ENCODE peak calls at places on chromosomes 7 and 10, in eight cellular contexts. Z is spleen, D is lower leg skin, R is foreskin fibroblast, P is cardiac fibroblast, J is sigmoid colon, M is BE2C, S is choroid plexus epithelial cell. L is an unnamed sample.

GRCh38 chr7:84792232-84792882 is 394.5 kb downstream of the SEMA3D start:
- DNase-seq in Z (no peak), D (no peak), R (no peak), P (peak), J (no peak), M (no peak), S (no peak), L (no peak)

GRCh38 chr7:130242198-130243014 is 24.3 kb upstream of the CPA2 start:
- DNase-seq in Z (peak), D (peak), R (peak), P (peak), J (no peak), M (peak), S (peak), L (peak)

GRCh38 chr7:127504715-127505114 is 80.7 kb downstream of the GCC1 start:
- DNase-seq in Z (no peak), D (peak), R (no peak), P (peak), J (no peak), M (peak), S (peak), L (peak)

GRCh38 chr10:88169037-88169319 is 305.6 kb downstream of the PTEN start:
- DNase-seq in Z (no peak), D (no peak), R (no peak), P (no peak), J (no peak), M (no peak), S (no peak), L (no peak)

GRCh38 chr7:123865517-123866117 is 20.6 kb downstream of the HYAL4 start:
- DNase-seq in Z (no peak), D (no peak), R (peak), P (peak), J (no peak), M (peak), S (peak), L (peak)

GRCh38 chr7:77910124-77910523 is 111.6 kb downstream of the PHTF2 start:
- DNase-seq in Z (no peak), D (no peak), R (no peak), P (no peak), J (no peak), M (no peak), S (peak), L (no peak)

GRCh38 chr10:123996302-123996701 is 97.1 kb downstream of the CHST15 start:
- DNase-seq in Z (no peak), D (no peak), R (no peak), P (no peak), J (no peak), M (no peak), S (no peak), L (no peak)

GRCh38 chr10:90999512-91000172 is 78.8 kb upstream of the ANKRD1 start:
- DNase-seq in Z (no peak), D (no peak), R (no peak), P (no peak), J (no peak), M (no peak), S (no peak), L (no peak)

DNA sequence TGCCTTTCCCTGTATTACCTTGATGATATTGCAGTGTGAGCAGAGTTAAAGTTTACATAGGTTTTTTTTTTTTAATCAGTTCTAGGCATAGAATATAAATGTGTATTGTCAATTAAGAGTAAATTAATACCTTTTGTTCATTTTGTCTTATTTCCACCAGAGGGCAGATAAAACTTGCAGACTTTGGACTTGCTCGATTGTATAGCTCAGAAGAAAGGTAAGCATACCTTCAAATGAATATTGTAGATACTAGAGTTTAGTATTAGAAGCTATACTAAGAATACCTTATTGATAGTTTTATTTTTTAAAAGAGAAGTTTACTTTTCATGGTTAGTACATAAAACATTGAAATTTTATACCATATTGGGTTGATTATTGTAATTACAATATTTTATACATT is 86.8 kb downstream of the MPLKIP start:
- DNase-seq in Z (no peak), D (no peak), R (no peak), P (no peak), J (no peak), M (no peak), S (peak), L (no peak)
- TF ChIP-seq CTCF in Z (no peak), D (no peak), R (peak), P (peak), J (no peak), M (peak), S (peak), L (peak)

GRCh38 chr10:33291053-33291592 is 43.3 kb downstream of the NRP1 start:
- DNase-seq in Z (no peak), D (no peak), R (peak), P (peak), J (no peak), M (no peak), S (peak), L (peak)
- H3K4me3 ChIP-seq in Z (no peak), D (no peak), R (no peak), P (no peak), J (no peak), M (no peak), S (no peak), L (no peak)

GRCh38 chr10:35821339-35821911 is 179.3 kb upstream of the FZD8 start:
- DNase-seq in Z (no peak), D (no peak), R (no peak), P (no peak), J (no peak), M (no peak), S (peak), L (peak)

GRCh38 chr10:35819736-35820135 is 177.6 kb upstream of the FZD8 start:
- DNase-seq in Z (no peak), D (no peak), R (no peak), P (no peak), J (no peak), M (no peak), S (no peak), L (no peak)

GRCh38 chr10:35824704-35825103 is 182.6 kb upstream of the FZD8 start:
- DNase-seq in Z (no peak), D (no peak), R (no peak), P (no peak), J (no peak), M (no peak), S (no peak), L (peak)

GRCh38 chr10:35819011-35819410 is 176.9 kb upstream of the FZD8 start:
- DNase-seq in Z (no peak), D (no peak), R (no peak), P (no peak), J (no peak), M (no peak), S (no peak), L (no peak)

GRCh38 chr10:35822316-35822715 is 180.2 kb upstream of the FZD8 start:
- DNase-seq in Z (no peak), D (peak), R (peak), P (peak), J (peak), M (peak), S (peak), L (peak)
- TF ChIP-seq CTCF in Z (no peak), D (no peak), R (no peak), P (peak), J (peak), M (peak), S (peak), L (peak)

GRCh38 chr7:116710764-116711452 is 38.9 kb downstream of the MET start:
- DNase-seq in Z (no peak), D (no peak), R (no peak), P (no peak), J (no peak), M (no peak), S (no peak), L (no peak)

GRCh38 chr7:116708248-116708647 is 36.3 kb downstream of the MET start:
- DNase-seq in Z (no peak), D (no peak), R (no peak), P (no peak), J (no peak), M (no peak), S (no peak), L (no peak)

GRCh38 chr7:116708861-116709260 is 36.9 kb downstream of the MET start:
- DNase-seq in Z (no peak), D (no peak), R (no peak), P (no peak), J (no peak), M (no peak), S (no peak), L (no peak)

GRCh38 chr7:116707289-116707688 is 35.3 kb downstream of the MET start:
- DNase-seq in Z (no peak), D (no peak), R (no peak), P (no peak), J (no peak), M (no peak), S (no peak), L (no peak)

DNA sequence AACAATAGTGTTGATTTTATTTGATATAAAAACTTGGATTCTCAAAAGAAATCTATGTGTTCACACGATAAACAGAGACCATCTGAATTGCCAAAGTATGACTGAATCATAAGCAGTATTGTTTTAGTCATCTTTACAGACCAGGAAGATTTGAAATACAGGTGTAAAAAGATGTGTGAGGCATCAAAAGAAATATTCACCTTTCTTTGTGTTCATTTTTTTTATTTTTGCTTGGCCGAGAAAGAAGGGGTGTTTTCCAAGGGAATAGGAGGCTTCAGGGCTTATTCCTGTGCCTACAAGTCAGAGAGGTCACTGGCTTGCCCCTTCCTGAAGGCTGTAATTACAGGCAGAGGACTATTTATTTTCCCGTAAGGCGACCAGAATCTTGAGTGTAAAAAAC is 37.3 kb downstream of the MET start:
- DNase-seq in Z (no peak), D (no peak), R (no peak), P (no peak), J (no peak), M (no peak), S (no peak), L (no peak)
- H3K4me3 ChIP-seq in Z (no peak), D (no peak), R (no peak), P (no peak), J (no peak), M (no peak), S (no peak), L (no peak)

DNA sequence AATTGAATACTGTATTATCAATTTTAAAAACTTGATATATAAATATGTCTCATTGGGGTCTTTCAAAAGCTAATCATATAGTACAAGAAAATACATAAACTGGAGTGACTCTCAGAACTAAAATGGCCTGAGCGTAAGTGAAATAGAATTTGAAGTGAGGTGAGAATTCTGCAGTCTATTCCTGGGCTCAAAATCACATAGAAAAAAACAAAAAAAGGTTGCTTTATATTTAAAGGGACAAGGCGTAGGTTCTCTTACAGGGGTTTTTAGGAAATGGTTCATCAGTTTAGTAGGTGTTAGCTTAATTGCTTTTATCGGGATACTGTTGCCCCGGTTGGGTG is 36.7 kb upstream of the PRSS1 start:
- DNase-seq in Z (no peak), D (no peak), R (no peak), P (no peak), J (no peak), M (no peak), S (no peak), L (no peak)
- TF ChIP-seq CTCF in Z (no peak), D (no peak), R (no peak), P (no peak), J (no peak), M (no peak), S (no peak), L (no peak)

DNA sequence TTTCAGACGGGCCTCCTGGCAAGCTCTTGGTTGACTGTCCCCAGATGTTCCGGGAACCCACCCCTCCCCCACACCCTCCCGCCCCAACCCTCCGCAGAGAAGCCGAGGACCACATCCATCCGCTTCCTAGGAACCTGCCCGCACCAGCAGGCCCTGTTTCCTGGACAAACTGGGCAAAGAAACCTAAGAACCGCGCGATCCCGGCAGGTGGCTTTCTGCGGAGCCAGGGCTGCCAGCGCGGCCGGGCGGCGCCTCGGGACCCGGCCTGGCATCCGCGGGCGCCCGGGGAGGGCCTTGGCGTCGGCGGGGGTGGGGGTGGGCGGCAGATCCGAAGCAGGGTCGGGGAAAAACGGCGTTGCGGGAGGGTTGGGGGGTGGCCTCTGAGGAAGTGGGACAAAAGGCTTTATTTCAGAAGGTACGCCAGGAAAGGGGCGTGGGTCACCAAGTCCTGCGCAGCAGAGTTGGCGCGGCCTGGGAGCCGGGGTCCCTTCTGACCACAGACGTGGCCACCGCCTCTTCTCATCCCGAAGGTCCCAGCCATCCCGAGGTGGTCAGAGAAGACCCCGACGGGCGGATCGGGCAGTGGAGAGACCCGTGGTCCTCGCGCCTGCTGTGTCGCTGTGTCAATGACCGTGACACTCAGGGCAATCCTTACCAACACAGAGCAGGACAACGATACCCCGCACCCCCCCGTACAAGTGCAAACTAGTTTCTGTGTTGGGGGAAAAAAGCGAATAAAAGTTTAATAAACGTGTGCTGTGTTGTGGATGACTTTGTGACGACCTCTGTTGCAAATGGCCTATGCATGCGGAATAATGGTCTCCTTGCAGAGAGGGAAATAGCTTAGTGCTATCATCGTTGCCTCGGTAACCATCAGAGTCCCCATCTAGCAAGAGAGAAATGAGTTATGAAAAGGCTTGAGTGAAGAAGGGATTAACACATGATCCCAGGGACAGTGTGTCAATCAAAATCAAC is 19.5 kb upstream of the GATA3 start:
- DNase-seq in Z (no peak), D (peak), R (no peak), P (no peak), J (no peak), M (no peak), S (no peak), L (no peak)
- H3K4me3 ChIP-seq in Z (no peak), D (peak), R (no peak), P (no peak), J (peak), M (no peak), S (no peak), L (no peak)

DNA sequence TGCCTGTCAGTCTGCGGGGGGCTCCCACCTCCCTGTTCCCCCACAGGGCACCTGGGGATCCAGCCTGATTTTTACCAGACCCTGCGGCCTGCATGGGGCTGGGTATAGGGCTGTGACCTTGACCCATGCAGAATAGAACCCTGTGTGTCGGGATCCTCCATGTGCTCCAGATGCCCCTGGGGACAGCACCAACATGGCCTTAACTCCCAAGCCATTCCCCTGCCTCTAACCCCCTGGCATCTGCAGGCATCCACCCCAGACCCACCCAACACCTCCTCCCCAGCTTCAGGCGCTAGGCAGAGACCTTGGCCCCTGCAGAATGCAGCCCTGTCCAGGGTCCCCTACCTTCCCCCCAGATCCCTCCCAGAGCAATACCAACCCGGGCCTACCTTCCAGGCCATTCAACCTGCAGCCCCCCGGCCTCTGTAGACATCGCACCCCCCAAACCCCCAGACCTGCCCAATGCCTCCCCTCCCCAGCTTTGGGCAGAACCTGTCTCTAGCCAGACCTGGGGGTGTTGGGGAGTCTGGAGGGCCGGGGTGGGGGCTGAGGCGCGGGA is 770 bp upstream of the ELN start:
- DNase-seq in Z (no peak), D (no peak), R (no peak), P (no peak), J (no peak), M (no peak), S (no peak), L (no peak)
- TF ChIP-seq CTCF in Z (no peak), D (no peak), R (no peak), P (no peak), J (no peak), M (no peak), S (no peak), L (no peak)

GRCh38 chr7:72335561-72336381 is 76.4 kb downstream of the CALN1 start:
- DNase-seq in Z (no peak), D (no peak), R (no peak), P (no peak), J (no peak), M (no peak), S (no peak), L (no peak)
- H3K4me3 ChIP-seq in Z (no peak), D (peak), R (no peak), P (no peak), J (no peak), M (no peak), S (no peak), L (no peak)

GRCh38 chr10:133276435-133277201 is at the start of gene ADAM8:
- DNase-seq in Z (peak), D (no peak), R (no peak), P (no peak), J (no peak), M (peak), S (no peak), L (no peak)

GRCh38 chr10:133276100-133276434 is 601 bp downstream of the ADAM8 start:
- DNase-seq in Z (no peak), D (no peak), R (no peak), P (no peak), J (no peak), M (no peak), S (no peak), L (no peak)

GRCh38 chr10:133274751-133275682 is 1.7 kb downstream of the ADAM8 start:
- DNase-seq in Z (peak), D (no peak), R (no peak), P (no peak), J (no peak), M (no peak), S (no peak), L (no peak)

GRCh38 chr10:133277277-133277992 is 767 bp upstream of the ADAM8 start:
- DNase-seq in Z (peak), D (no peak), R (no peak), P (no peak), J (no peak), M (no peak), S (no peak), L (no peak)

GRCh38 chr10:133275683-133276092 is 980 bp downstream of the ADAM8 start:
- DNase-seq in Z (no peak), D (no peak), R (no peak), P (no peak), J (no peak), M (no peak), S (no peak), L (no peak)
- TF ChIP-seq CTCF in Z (no peak), D (no peak), R (no peak), P (no peak), J (no peak), M (no peak), S (no peak), L (no peak)

L was measured in fibroblast of the aortic adventitia.